ENCODE peak calls at places on chromosome 20, in four cellular contexts. N is fibroblast of lung, F is adrenal gland, E is tibial artery. J is an unnamed sample.

GRCh38 chr20:2509468-2509781 is 710 bp upstream of the ZNF343 start:
- DNase-seq in F (no peak), N (no peak), E (no peak), J (no peak)

GRCh38 chr20:47392015-47392720 is 35.7 kb upstream of the ZMYND8 start:
- DNase-seq in F (peak), N (peak), E (no peak), J (no peak)

GRCh38 chr20:47258745-47259695 is 97.5 kb downstream of the ZMYND8 start:
- DNase-seq in F (no peak), N (peak), E (no peak), J (peak)

GRCh38 chr20:31538327-31538726 is 24.1 kb downstream of the HM13 start:
- DNase-seq in F (no peak), E (no peak), N (no peak), J (no peak)

GRCh38 chr20:1291191-1291741 is 25.2 kb downstream of the SNPH start:
- DNase-seq in E (no peak), F (no peak), N (peak), J (no peak)

GRCh38 chr20:60785817-60786216 is 466.2 kb upstream of the CDH4 start:
- DNase-seq in F (no peak), N (no peak), E (no peak), J (no peak)

GRCh38 chr20:17024513-17025105 is 202.2 kb upstream of the PCSK2 start:
- DNase-seq in F (no peak), N (peak), E (no peak), J (no peak)

GRCh38 chr20:40797425-40797824 is 108.4 kb upstream of the MAFB start:
- DNase-seq in F (no peak), N (peak), E (no peak), J (no peak)

GRCh38 chr20:58209652-58210397 is 18.6 kb downstream of the ANKRD60 start:
- DNase-seq in F (peak), N (peak), E (peak), J (peak)

GRCh38 chr20:437787-438486 is 24.4 kb downstream of the TBC1D20 start:
- DNase-seq in E (no peak), F (no peak), N (no peak), J (no peak)

GRCh38 chr20:14838663-14839650 is 501.5 kb upstream of the FLRT3 start:
- DNase-seq in N (peak), F (no peak), E (no peak), J (no peak)

GRCh38 chr20:57330998-57331397 is 1.4 kb downstream of the SPO11 start:
- DNase-seq in N (no peak), F (no peak), E (no peak), J (no peak)

GRCh38 chr20:29689411-29690225 is 1567.8 kb upstream of the DEFB115 start:
- DNase-seq in N (no peak), F (peak), E (no peak), J (no peak)

GRCh38 chr20:61460261-61461047 is 208.4 kb downstream of the CDH4 start:
- DNase-seq in N (no peak), E (no peak), F (no peak), J (no peak)

GRCh38 chr20:36298795-36299339 is 7.3 kb upstream of the DLGAP4 start:
- DNase-seq in N (no peak), F (no peak), E (no peak), J (no peak)

GRCh38 chr20:37282558-37282957 is 6.9 kb upstream of the MANBAL start:
- DNase-seq in F (no peak), N (peak), E (no peak), J (no peak)

GRCh38 chr20:42024653-42025052 is 406.5 kb upstream of the CHD6 start:
- DNase-seq in F (no peak), N (no peak), E (no peak), J (no peak)

GRCh38 chr20:9583151-9583550 is 68.8 kb downstream of the LAMP5 start:
- DNase-seq in E (no peak), N (no peak), F (no peak), J (no peak)

GRCh38 chr20:8005033-8005432 is 14.5 kb downstream of the TMX4 start:
- DNase-seq in E (no peak), N (no peak), F (no peak), J (no peak)

GRCh38 chr20:52190437-52191131 is 995 bp downstream of the ZFP64 start:
- DNase-seq in E (no peak), N (peak), F (peak), J (peak)

GRCh38 chr20:12358006-12358654 is 440.4 kb downstream of the BTBD3 start:
- DNase-seq in N (no peak), E (no peak), F (no peak), J (no peak)

GRCh38 chr20:31919756-31920155 is 32.1 kb downstream of the PDRG1 start:
- DNase-seq in N (no peak), F (no peak), E (no peak), J (no peak)

GRCh38 chr20:50694379-50695143 is 3.2 kb upstream of the RIPOR3 start:
- DNase-seq in F (no peak), E (no peak), N (peak), J (no peak)

GRCh38 chr20:9025643-9026042 is 43.2 kb upstream of the PLCB4 start:
- DNase-seq in F (no peak), N (peak), E (no peak), J (no peak)

GRCh38 chr20:63439866-63440265 is 32.6 kb downstream of the KCNQ2 start:
- DNase-seq in E (no peak), N (no peak), F (no peak), J (no peak)

GRCh38 chr20:63443606-63444395 is 28.7 kb downstream of the KCNQ2 start:
- DNase-seq in F (no peak), N (no peak), E (no peak), J (no peak)

GRCh38 chr20:63440366-63440955 is 32.0 kb downstream of the KCNQ2 start:
- DNase-seq in E (no peak), F (no peak), N (no peak), J (no peak)

GRCh38 chr20:63441136-63441776 is 31.2 kb downstream of the KCNQ2 start:
- DNase-seq in E (no peak), F (no peak), N (no peak), J (no peak)

DNA sequence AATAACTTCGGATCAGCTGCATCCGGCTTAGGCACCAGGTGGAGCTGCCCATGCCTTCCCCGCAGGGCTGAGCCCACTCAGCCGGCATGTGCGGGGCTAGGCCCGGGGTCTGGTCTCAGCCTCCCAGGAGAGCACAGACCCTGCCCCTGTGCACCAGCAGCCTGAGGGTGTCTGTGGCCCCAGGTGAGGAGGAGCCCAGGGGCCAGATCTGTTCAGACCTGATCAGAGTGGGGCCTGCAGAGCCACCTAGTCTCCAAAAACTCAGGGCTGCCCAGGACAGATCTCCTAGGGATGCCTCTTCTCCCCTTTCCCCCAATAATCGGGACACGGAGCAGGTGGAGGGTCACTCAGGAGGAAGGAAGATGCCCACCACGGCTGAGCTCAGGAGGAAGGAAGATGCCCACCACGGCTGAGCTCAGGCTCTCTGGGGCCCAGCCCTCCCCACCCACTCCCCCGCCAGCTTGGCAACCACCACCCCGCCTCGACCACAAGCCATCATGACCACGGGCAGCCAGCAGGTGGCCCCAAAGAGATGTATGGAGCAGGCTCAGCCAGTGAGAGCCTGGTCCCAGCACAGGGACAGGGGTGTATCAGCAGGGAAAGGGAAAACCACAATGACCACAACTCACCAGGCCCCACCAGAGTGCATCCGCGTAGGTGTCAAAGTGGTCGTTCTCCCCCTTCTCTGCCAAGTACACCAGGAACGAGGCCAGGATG is 30.5 kb downstream of the KCNQ2 start:
- DNase-seq in N (peak), E (no peak), F (peak), J (peak)
- TF ChIP-seq CTCF in N (peak), E (no peak), F (peak), J (no peak)

GRCh38 chr20:45410887-45411286 is 2.8 kb downstream of the DBNDD2 start:
- DNase-seq in E (no peak), N (no peak), F (peak), J (no peak)

GRCh38 chr20:45408646-45409213 is 641 bp downstream of the DBNDD2 start:
- DNase-seq in E (no peak), F (no peak), N (no peak), J (no peak)

GRCh38 chr20:45407067-45407745 is 883 bp upstream of the DBNDD2 start:
- DNase-seq in E (peak), N (peak), F (peak), J (no peak)

GRCh38 chr20:45407783-45408645 is at the start of gene DBNDD2:
- DNase-seq in F (no peak), E (peak), N (no peak), J (no peak)

DNA sequence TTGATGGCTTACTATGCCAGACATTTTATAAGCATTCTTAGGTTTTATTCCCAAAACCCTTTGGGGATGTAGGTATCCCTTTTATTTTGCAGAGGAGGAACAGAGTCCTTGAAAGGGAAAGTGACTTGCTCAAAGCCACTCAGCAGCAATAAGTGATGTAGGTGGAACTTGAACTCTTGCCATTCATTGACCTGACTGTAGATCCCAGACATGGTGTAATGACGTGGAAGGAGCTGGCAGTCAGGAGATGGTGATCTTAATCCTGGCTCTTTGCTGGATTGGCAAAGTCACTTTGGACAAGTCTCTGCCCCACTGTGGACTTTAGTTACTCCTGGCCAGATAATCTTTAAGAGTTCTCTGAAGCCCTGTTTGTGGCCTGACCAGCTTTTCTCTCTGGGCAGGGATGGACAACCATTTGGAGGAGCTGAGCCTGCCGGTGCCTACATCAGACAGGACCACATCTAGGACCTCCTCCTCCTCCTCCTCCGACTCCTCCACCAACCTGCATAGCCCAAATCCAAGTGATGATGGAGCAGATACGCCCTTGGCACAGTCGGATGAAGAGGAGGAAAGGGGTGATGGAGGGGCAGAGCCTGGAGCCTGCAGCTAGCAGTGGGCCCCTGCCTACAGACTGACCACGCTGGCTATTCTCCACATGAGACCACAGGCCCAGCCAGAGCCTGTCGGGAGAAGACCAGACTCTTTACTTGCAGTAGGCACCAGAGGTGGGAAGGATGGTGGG is 1.6 kb downstream of the DBNDD2 start:
- DNase-seq in F (no peak), E (no peak), N (no peak), J (no peak)
- TF ChIP-seq CTCF in F (no peak), E (no peak), N (no peak), J (no peak)

GRCh38 chr20:32978009-32978335 is 26.3 kb downstream of the SUN5 start:
- DNase-seq in F (no peak), E (no peak), N (no peak), J (no peak)
- TF ChIP-seq CTCF in F (no peak), E (no peak), N (no peak), J (no peak)

GRCh38 chr20:34705383-34706021 is 1.4 kb downstream of the TP53INP2 start:
- DNase-seq in F (peak), N (no peak), E (peak), J (no peak)
- TF ChIP-seq CTCF in F (peak), N (peak), E (no peak), J (no peak)

GRCh38 chr20:24531202-24531601 is 61.8 kb downstream of the SYNDIG1 start:
- DNase-seq in E (no peak), N (no peak), F (no peak), J (no peak)

GRCh38 chr20:24535956-24536730 is 66.7 kb downstream of the SYNDIG1 start:
- DNase-seq in F (no peak), E (no peak), N (peak), J (no peak)

GRCh38 chr20:24534282-24534681 is 64.9 kb downstream of the SYNDIG1 start:
- DNase-seq in E (no peak), F (no peak), N (no peak), J (no peak)

GRCh38 chr20:24531626-24532419 is 62.4 kb downstream of the SYNDIG1 start:
- DNase-seq in F (no peak), E (no peak), N (no peak), J (no peak)

DNA sequence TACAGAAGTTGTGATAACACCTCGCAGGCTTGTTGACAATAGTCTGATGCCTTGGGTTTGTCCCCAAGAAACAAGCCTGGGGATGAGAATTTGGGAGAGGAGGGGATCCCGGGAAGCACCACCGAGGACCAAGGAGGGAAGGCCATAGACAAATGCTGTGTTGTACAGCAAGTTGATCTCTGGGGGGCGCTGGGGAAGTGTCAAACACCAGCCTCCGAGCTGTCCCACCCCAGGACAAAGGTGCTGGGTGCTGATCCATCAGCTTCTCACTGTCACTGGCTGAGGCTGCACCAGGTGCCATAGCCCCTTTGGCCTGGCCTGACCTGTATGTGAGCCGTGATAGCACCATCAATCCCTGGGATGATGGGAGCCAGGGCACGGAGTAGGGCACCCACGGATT is 64.0 kb downstream of the SYNDIG1 start:
- DNase-seq in N (no peak), E (no peak), F (no peak), J (no peak)
- TF ChIP-seq CTCF in N (no peak), E (no peak), F (no peak), J (no peak)

GRCh38 chr20:25195014-25195961 is at the start of gene ENTPD6:
- DNase-seq in F (peak), N (peak), E (peak), J (peak)
- TF ChIP-seq CTCF in F (no peak), N (peak), E (no peak), J (no peak)

GRCh38 chr20:43032459-43032858 is 157.2 kb downstream of the PTPRT start:
- DNase-seq in E (no peak), N (no peak), F (no peak), J (no peak)
- TF ChIP-seq CTCF in E (no peak), N (no peak), F (no peak), J (no peak)

DNA sequence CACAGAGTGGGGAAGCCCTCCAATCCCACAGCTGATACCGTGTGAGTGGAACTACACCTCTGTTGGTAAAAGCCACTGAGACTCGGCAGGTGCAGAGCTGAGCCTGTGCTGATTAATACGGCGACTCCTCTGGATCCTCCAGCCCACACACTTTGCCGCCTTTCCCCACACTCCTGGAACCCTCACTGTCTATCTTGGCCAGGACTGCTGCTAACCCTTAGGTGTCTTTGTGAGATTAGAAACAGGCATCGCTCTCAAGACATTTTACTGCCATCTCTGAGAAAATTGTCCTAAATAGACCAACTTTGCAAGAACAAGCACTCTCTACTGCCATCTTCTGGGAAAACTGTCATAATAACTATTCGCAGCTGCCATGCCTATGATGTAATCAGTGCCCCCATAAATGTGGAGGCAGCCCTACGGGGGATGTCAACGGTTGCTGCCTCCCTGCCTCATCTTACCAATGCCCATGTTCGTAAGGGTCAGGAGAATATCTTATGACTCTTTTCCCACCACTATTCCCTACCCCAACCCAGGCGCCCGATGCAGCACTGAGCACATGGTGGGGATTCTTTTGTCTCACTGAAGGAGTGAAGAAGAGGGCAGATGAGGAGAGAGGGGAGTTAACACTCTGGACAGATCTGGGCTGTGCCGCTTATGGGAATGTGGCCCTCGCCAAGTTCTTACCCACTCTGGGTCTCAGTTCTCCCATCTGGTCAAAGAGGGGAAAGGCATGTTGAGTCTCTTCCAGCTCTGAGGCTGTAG is 26.1 kb upstream of the KCNB1 start:
- DNase-seq in E (no peak), N (peak), F (no peak), J (no peak)
- TF ChIP-seq CTCF in E (peak), N (peak), F (peak), J (no peak)

J was measured in activated B cell treated with CpG ODN at 0.5 μM for 24 hours.